ENCODE peak calls at places on chromosomes 1 and 21, in five cellular contexts. F, G, D, Y and P are unnamed samples.

GRCh38 chr1:178724734-178725602 is at the start of gene RALGPS2:
- DNase-seq in Y (peak), D (peak), G (peak), F (peak), P (peak)

GRCh38 chr1:36457691-36458090 is 6.5 kb downstream of the MRPS15 start:
- DNase-seq in G (no peak), F (no peak), D (no peak), Y (no peak), P (no peak)

GRCh38 chr1:96400074-96400473 is 321.5 kb upstream of the PTBP2 start:
- DNase-seq in Y (no peak), D (no peak), G (no peak), F (no peak), P (no peak)

GRCh38 chr1:201302168-201302896 is 19.0 kb downstream of the PKP1 start:
- DNase-seq in D (no peak), G (no peak), Y (peak), F (no peak), P (no peak)

GRCh38 chr1:15353839-15354579 is 55.7 kb upstream of the EFHD2 start:
- DNase-seq in F (no peak), G (no peak), D (no peak), Y (peak), P (no peak)

GRCh38 chr1:181469829-181470228 is 13.5 kb upstream of the CACNA1E start:
- DNase-seq in D (no peak), Y (peak), F (no peak), G (no peak), P (no peak)

GRCh38 chr1:75632350-75632949 is 21.5 kb upstream of the SLC44A5 start:
- DNase-seq in F (no peak), D (no peak), Y (peak), G (peak), P (peak)

GRCh38 chr21:28106370-28106890 is 886.2 kb downstream of the LTN1 start:
- DNase-seq in D (no peak), F (no peak), G (no peak), Y (no peak), P (no peak)

GRCh38 chr1:212816567-212817278 is 25.0 kb downstream of the TATDN3 start:
- DNase-seq in G (no peak), F (no peak), D (no peak), Y (peak), P (no peak)

GRCh38 chr1:57422271-57423134 is 1.4 kb downstream of the DAB1 start:
- DNase-seq in F (peak), Y (peak), G (no peak), D (no peak), P (no peak)

GRCh38 chr1:169707917-169708604 is 3.4 kb downstream of the SELL start:
- DNase-seq in G (no peak), F (no peak), Y (no peak), D (no peak), P (no peak)

GRCh38 chr1:46302091-46303037 is 1.1 kb downstream of the LRRC41 start:
- DNase-seq in G (peak), D (peak), Y (peak), F (peak), P (peak)

GRCh38 chr1:108716437-108717230 is 3.9 kb downstream of the FNDC7 start:
- DNase-seq in F (no peak), D (no peak), Y (no peak), G (no peak), P (no peak)

GRCh38 chr1:160879056-160879455 is 5.9 kb downstream of the ITLN1 start:
- DNase-seq in G (no peak), Y (no peak), F (no peak), D (no peak), P (no peak)

GRCh38 chr1:21762022-21762404 is 20.9 kb downstream of the USP48 start:
- DNase-seq in D (no peak), G (no peak), F (no peak), Y (no peak), P (no peak)

GRCh38 chr1:66278260-66279046 is 255.5 kb upstream of the SGIP1 start:
- DNase-seq in Y (no peak), D (no peak), G (peak), F (no peak), P (peak)

GRCh38 chr1:17438977-17439249 is 564 bp downstream of the RCC2 start:
- DNase-seq in F (peak), Y (no peak), D (no peak), G (no peak), P (no peak)

DNA sequence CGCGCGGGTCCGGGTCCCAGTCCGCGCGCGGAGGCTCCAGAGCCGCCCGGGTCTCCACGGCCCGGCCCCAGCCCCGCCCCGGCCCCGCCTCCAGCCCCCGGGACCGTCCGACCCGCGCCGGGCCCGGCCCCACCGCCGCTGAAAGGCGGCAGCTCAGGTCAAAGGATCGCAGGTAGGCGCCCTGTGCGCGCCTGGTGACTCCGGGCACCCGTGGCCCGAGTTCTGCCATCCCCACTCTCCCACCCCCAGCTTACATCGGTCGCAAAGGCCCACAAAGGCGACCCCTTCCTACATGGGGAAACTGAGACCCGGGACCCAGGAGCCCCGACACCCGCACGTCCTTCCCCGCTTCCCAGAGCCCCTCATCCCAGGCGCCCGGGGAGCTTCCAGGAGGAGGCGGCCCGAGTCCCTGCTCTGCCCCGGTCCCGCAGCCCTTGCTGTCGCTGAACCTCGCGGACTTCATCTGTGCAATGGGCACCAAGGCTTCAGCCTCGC is at the start of gene TMEM200B:
- DNase-seq in F (no peak), Y (peak), D (peak), G (no peak), P (no peak)
- H3K27ac ChIP-seq in F (peak), Y (peak), D (peak), G (no peak), P (peak)

DNA sequence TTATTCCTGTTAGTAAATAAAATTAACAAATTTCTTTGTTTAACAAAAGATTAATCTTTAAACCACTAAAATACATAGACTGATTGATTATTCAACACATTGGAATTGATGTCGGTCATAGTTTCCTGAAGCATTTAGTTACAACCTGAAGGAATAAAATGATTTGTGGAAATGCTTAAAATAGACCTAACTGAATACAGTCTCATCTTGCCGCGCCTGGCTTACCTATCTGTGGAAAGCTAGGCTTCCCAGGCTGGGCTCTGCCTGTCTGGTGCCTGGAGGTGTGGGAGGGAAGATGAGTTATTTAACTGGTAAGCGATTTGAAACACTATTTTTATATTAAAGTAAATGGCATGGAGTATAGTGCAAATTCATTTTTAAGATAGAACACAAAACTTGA is 10.2 kb downstream of the RHOU start:
- DNase-seq in G (no peak), F (no peak), D (no peak), Y (no peak), P (no peak)
- H3K4me3 ChIP-seq in G (no peak), F (no peak), D (no peak), Y (no peak), P (no peak)

GRCh38 chr1:150466964-150467363 is 20.3 kb upstream of the TARS2 start:
- DNase-seq in D (no peak), Y (no peak), G (no peak), F (no peak), P (no peak)

GRCh38 chr1:150472606-150473200 is 14.5 kb upstream of the TARS2 start:
- DNase-seq in F (peak), G (no peak), Y (no peak), D (no peak), P (no peak)

GRCh38 chr1:150464422-150464826 is 22.8 kb upstream of the TARS2 start:
- DNase-seq in D (peak), Y (peak), G (peak), F (no peak), P (peak)

GRCh38 chr1:150473659-150474058 is 13.6 kb upstream of the TARS2 start:
- DNase-seq in G (no peak), F (no peak), Y (no peak), D (peak), P (no peak)

DNA sequence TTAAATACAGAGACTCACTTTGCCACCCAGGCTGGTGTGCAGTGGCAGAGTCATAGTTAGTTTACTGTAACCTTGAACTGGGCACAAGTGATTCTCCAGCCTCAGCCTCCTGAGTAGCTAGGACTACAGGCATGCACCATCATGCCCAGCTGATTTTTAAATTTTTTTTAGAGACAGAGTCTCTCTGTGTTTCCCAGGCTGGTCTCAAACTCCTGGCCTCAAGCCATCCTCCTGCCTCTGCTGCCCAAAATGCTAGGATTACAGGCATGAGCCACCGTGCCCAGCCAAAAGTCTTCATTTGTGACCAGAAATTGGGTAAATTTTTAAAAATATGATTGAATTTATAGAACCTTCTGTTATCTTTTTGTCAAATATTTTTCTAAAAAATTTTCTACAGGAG is 17.9 kb upstream of the TARS2 start:
- DNase-seq in G (no peak), D (no peak), Y (no peak), F (no peak), P (no peak)
- H3K27ac ChIP-seq in G (no peak), D (no peak), Y (no peak), F (no peak), P (peak)

DNA sequence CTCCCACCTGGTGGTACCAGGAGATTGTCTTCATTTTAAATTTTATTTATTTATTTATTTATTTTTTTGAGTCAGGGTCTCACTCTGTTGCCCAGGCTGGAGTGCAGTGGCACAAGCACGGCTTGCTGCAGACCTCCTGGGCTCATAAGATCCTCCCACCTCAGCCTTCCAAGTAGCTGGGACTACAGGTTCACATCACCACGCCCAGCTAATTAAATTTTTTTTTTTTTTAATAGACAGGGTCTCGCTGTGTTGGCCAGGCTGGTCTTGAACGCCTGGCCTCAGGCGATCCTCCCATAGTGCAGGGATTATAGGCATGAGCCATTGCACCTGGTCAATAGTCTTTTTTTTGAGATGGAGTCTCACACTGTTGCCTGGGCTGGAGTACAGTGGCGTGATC is 8.5 kb downstream of the SLFNL1 start:
- DNase-seq in F (no peak), G (no peak), Y (no peak), D (no peak), P (no peak)
- H3K4me3 ChIP-seq in F (no peak), G (no peak), Y (no peak), D (no peak), P (no peak)

DNA sequence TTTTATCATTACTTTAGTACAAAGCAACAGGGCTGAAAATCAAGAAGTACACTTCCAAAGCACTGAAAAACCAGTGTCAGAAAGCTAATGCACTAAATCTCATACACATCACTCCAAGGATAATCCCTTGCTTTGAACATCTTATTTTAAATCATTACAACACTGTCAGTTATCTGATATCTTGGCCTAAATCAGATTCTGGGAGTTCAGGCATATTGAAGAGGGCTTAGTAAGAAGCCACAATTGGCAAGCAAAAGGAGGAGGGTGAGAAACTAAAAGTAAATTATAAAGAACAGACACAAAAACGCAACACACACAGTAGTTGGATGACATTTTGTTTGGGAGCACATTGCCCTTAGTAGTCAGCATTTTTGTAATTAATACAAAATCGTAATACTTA is 448.4 kb downstream of the PCP4 start:
- DNase-seq in Y (no peak), G (no peak), F (no peak), D (no peak), P (no peak)
- H3K27ac ChIP-seq in Y (no peak), G (no peak), F (no peak), D (no peak), P (no peak)

DNA sequence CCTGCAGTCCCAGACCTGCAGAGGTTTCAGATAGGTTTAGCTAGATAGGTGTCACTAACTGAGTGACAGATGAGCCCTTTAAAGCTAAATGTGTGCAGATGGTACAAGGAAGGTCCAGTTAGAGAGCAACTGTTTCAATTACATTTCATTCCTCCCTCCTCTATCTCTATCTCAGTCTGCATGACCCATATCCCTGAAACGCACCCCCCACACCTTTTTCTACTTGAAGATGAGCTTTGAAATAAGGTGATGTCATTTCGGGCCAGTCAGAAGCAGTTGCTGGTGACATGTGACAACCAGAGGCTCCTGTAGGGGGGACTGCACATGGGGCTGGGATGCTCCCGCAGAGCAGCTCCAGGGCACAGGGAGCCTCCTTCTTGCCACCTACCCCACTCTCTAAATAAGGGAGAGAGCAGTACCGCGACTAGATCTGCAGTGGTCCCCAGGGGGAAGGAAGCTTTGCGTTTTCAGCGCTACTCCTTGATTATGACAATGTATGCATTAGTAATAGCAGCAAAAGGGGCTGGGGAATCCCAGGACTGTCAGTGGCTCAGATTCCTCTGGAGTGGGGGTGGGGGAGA is 4.3 kb downstream of the ATP8B2 start:
- DNase-seq in Y (peak), G (peak), F (no peak), D (no peak), P (peak)
- H3K4me3 ChIP-seq in Y (peak), G (peak), F (no peak), D (no peak), P (peak)

GRCh38 chr1:61098906-61099437 is 16.6 kb downstream of the NFIA start:
- DNase-seq in G (no peak), D (no peak), F (no peak), Y (no peak), P (no peak)

GRCh38 chr1:61098333-61098732 is 16.0 kb downstream of the NFIA start:
- DNase-seq in G (no peak), F (no peak), Y (no peak), D (no peak), P (no peak)

GRCh38 chr1:61104213-61104612 is 21.9 kb downstream of the NFIA start:
- DNase-seq in D (no peak), F (no peak), Y (no peak), G (no peak), P (no peak)

GRCh38 chr1:61100578-61100977 is 18.2 kb downstream of the NFIA start:
- DNase-seq in G (no peak), D (no peak), Y (no peak), F (no peak), P (no peak)

DNA sequence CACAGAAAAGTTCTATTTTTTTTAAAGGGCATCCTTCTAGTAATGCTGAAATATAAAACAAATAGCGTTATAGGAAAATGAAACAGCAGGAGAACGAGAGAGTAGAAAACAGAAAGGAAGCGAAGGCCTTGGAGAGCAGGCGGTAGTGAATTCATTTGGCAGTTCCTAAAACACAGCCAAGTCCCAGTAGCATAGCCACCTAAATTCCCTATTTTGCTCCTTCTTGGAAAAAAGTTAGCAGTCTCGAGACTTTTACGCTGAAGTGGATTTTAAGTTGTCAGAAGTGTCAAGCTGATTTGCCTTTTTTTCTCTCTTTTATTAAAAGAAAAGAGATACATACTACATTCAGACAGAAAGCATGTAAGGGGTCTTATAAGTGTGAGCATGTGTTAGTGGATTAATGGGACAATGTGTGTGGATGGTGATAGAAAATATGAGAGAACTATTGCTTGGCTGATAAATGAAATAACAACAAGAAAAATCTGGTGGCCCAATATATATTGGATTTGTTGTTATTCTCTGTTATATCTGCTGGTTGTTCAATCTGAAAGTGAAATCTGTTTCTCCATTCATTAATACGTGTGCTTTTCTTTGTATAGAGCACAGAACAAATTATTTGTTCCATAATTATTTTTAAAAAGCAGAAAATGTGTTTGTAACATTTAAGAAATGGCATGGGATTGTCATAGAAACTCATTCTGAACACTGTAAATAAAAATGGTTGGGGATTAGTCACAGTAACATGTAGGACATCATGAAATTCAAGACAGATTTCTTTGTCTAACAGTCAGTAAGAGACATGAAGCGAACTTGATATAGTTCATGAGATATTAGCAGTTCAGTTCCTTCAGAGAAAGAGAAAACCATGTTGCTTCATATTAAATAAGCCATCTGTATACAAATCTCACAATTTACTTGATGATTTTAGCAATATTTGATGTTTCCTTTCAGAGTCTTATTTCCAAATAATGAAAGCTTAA is 19.4 kb downstream of the NFIA start:
- DNase-seq in G (no peak), Y (peak), D (no peak), F (no peak), P (no peak)
- H3K27ac ChIP-seq in G (no peak), Y (peak), D (peak), F (peak), P (peak)